ENCODE peak calls at places on chromosomes 7 and 10, in seven cellular contexts. C is body of pancreas, E is ovary, D is dorsolateral prefrontal cortex, W is heart left ventricle, L is tibial nerve, R is Panc1. G is an unnamed sample.

GRCh38 chr10:132655735-132656134 is 118.1 kb downstream of the INPP5A start:
- DNase-seq in C (no peak), E (no peak), D (no peak), W (no peak), L (no peak), R (no peak), G (no peak)

GRCh38 chr7:33310546-33310945 is 181.2 kb downstream of the BBS9 start:
- DNase-seq in C (no peak), E (no peak), D (no peak), W (no peak), L (no peak), R (no peak), G (no peak)

GRCh38 chr7:378551-379455 is 88.8 kb downstream of the FOXL3 start:
- DNase-seq in C (peak), E (peak), D (peak), W (peak), L (no peak), R (no peak), G (no peak)

GRCh38 chr7:53113424-53113823 is 78.0 kb downstream of the POM121L12 start:
- DNase-seq in C (no peak), E (no peak), D (no peak), W (no peak), L (no peak), R (no peak), G (no peak)

GRCh38 chr10:119131512-119132240 is 27.8 kb downstream of the DENND10 start:
- DNase-seq in C (no peak), E (no peak), D (no peak), W (no peak), L (no peak), R (no peak), G (no peak)

GRCh38 chr7:154698726-154699291 is 304.1 kb downstream of the PAXIP1 start:
- DNase-seq in C (no peak), E (no peak), D (no peak), W (no peak), L (no peak), R (no peak), G (no peak)

GRCh38 chr7:48053823-48054222 is 18.5 kb downstream of the C7orf57 start:
- DNase-seq in C (no peak), E (no peak), D (no peak), W (no peak), L (no peak), R (no peak), G (no peak)

GRCh38 chr7:95592570-95592969 is 3.7 kb downstream of the PDK4 start:
- DNase-seq in C (no peak), E (no peak), D (no peak), W (no peak), L (no peak), R (no peak), G (no peak)

GRCh38 chr10:92408017-92408361 is 117.0 kb downstream of the MARCHF5 start:
- DNase-seq in C (no peak), E (no peak), D (no peak), W (no peak), L (no peak), R (no peak), G (no peak)

GRCh38 chr7:101189109-101189508 is 9.0 kb upstream of the NAT16 start:
- DNase-seq in C (no peak), E (no peak), D (no peak), W (no peak), L (no peak), R (no peak), G (no peak)

GRCh38 chr10:79320785-79321493 is 26.3 kb upstream of the PPIF start:
- DNase-seq in C (no peak), E (no peak), D (no peak), W (peak), L (no peak), R (no peak), G (peak)

GRCh38 chr10:92238586-92239098 is 52.2 kb downstream of the CPEB3 start:
- DNase-seq in C (peak), E (peak), D (no peak), W (peak), L (peak), R (no peak), G (no peak)

GRCh38 chr7:155166673-155167370 is 96.7 kb downstream of the HTR5A start:
- DNase-seq in C (no peak), E (no peak), D (no peak), W (no peak), L (no peak), R (peak), G (no peak)

GRCh38 chr7:114986181-114986800 is 64.4 kb downstream of the MDFIC start:
- DNase-seq in C (no peak), E (no peak), D (no peak), W (no peak), L (no peak), R (no peak), G (no peak)

GRCh38 chr7:44173911-44174693 is 15.1 kb downstream of the GCK start:
- DNase-seq in C (no peak), E (no peak), D (no peak), W (no peak), L (no peak), R (no peak), G (no peak)

GRCh38 chr7:73976761-73977625 is 51.0 kb upstream of the ELN start:
- DNase-seq in C (no peak), E (peak), D (no peak), W (peak), L (no peak), R (no peak), G (no peak)

GRCh38 chr10:85008493-85009181 is 680.2 kb downstream of the CCSER2 start:
- DNase-seq in C (peak), E (no peak), D (no peak), W (no peak), L (no peak), R (no peak), G (no peak)

GRCh38 chr10:95308389-95309302 is 17.8 kb upstream of the PDLIM1 start:
- DNase-seq in C (peak), E (peak), D (peak), W (peak), L (peak), R (peak), G (peak)

GRCh38 chr10:22002531-22003110 is 909 bp downstream of the DNAJC1 start:
- DNase-seq in C (no peak), E (no peak), D (no peak), W (no peak), L (peak), R (no peak), G (no peak)
- TF ChIP-seq CTCF in C (no peak), E (no peak), D (no peak), W (no peak), L (no peak), R (no peak), G (no peak)

GRCh38 chr10:47299989-47300931 is at the start of gene GDF10:
- DNase-seq in C (peak), E (peak), D (peak), W (no peak), L (no peak), R (no peak), G (no peak)
- TF ChIP-seq CTCF in C (no peak), E (no peak), D (no peak), W (no peak), L (no peak), R (no peak), G (no peak)

DNA sequence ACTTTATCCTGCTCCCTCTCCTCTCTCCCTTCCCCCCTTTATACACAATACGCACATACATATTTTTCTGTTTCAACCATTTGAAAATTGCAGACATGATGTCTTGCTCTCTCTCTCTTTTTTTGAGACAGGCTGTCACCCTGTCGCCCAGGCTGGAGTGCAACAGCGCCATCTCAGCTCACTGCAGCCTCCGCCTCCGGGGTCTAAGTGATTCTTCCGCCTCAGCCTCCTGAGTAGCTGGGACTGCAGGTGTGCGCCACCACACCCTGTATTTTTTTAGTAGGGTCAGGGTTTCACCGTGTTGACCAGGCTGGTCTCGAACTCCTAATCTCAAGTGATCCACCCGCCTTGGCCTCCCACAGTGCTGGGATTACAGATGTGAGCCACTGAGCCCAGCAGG is 38.5 kb downstream of the KLHDC10 start:
- DNase-seq in C (no peak), E (no peak), D (no peak), W (no peak), L (no peak), R (no peak), G (no peak)
- TF ChIP-seq CTCF in C (no peak), E (no peak), D (no peak), W (no peak), L (no peak), R (no peak), G (no peak)

GRCh38 chr7:106057204-106057961 is 54.7 kb downstream of the SYPL1 start:
- DNase-seq in C (no peak), E (no peak), D (no peak), W (no peak), L (no peak), R (no peak), G (no peak)

GRCh38 chr7:106056513-106057203 is 55.5 kb downstream of the SYPL1 start:
- DNase-seq in C (peak), E (peak), D (peak), W (peak), L (peak), R (peak), G (peak)

GRCh38 chr7:106059556-106059955 is 52.6 kb downstream of the SYPL1 start:
- DNase-seq in C (no peak), E (no peak), D (no peak), W (no peak), L (no peak), R (no peak), G (no peak)

GRCh38 chr7:106058925-106059324 is 53.2 kb downstream of the SYPL1 start:
- DNase-seq in C (no peak), E (no peak), D (no peak), W (no peak), L (no peak), R (no peak), G (no peak)

DNA sequence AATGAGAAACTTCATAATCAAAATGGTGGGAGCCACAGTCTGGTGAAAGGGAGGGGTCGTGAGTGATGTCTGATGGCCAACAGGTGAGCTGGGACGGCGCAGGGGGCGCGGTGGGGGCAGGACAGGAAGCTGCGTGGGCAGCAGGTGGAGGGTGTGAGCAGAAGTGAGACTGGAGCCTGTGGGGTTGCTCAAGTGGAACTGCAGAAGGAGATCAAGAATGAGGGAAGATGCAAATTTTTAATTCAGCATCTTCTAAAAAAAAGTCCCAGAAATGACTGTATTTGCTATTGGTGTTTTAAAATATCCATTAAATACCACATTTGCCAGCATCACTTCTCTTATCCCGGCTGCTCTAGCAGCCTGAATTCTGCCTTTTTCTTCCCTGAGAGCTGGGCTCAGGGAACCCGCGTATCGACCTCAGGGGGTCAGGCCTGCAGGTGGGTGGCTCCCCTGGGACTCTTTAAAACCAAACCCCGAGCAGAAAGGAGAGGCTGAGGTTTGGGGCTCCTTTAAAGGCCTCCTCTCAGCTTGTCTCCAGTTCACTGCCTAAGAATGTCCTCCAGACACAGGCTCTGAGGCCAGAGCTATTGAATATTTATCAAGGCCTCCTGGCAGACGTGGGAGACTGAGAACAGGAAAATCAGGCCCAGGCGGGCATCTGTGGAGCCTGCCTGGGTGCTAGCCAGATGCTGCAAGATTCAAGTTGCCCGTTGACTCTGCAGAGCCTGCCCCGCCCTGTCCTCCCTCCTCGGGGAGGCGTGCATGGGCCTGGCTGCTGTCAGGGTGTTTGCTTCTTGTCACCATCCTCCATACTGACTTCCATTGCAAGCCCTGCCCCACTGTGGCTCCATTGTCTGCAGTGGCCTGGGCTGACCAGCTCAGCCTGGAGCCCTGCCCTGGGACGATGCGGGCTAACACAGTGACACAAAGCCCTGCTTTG is 53.9 kb downstream of the SYPL1 start:
- DNase-seq in C (peak), E (no peak), D (peak), W (no peak), L (no peak), R (no peak), G (no peak)
- TF ChIP-seq CTCF in C (no peak), E (no peak), D (no peak), W (no peak), L (no peak), R (no peak), G (no peak)

DNA sequence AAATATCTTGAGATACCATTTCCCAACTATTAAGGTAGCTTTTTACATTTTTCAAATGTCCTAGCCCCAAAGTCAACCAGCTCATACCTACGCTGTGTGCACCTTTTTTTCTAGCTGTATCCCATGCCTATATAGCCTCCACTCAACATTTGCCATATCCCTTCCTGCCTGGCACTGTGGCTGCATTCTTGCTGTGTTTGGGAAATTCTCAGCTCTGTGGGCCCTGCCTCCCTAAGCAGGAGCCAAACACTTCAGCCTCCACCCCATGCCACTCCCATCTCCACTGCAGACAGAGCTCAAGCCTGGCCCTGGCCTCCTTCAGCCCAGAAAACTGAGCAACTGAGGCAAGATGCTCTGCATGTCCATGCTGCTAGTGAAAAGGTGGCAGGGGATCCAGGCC is 141.3 kb downstream of the RAB11FIP2 start:
- DNase-seq in C (no peak), E (no peak), D (no peak), W (no peak), L (no peak), R (no peak), G (no peak)
- TF ChIP-seq CTCF in C (no peak), E (no peak), D (no peak), W (no peak), L (no peak), R (no peak), G (no peak)

GRCh38 chr10:71703577-71703976 is 16.0 kb downstream of the C10orf105 start:
- DNase-seq in C (no peak), E (no peak), D (no peak), W (no peak), L (no peak), R (no peak), G (no peak)

GRCh38 chr10:71704816-71705215 is 14.8 kb downstream of the C10orf105 start:
- DNase-seq in C (no peak), E (no peak), D (no peak), W (no peak), L (no peak), R (no peak), G (no peak)

GRCh38 chr10:71706216-71707121 is 13.1 kb downstream of the C10orf105 start:
- DNase-seq in C (no peak), E (no peak), D (no peak), W (no peak), L (no peak), R (no peak), G (no peak)

GRCh38 chr10:71707240-71707789 is 12.3 kb downstream of the C10orf105 start:
- DNase-seq in C (no peak), E (no peak), D (no peak), W (no peak), L (no peak), R (no peak), G (no peak)

GRCh38 chr10:71705582-71705981 is 14.0 kb downstream of the C10orf105 start:
- DNase-seq in C (no peak), E (no peak), D (no peak), W (no peak), L (no peak), R (no peak), G (no peak)
- TF ChIP-seq CTCF in C (no peak), E (no peak), D (no peak), W (no peak), L (no peak), R (no peak), G (no peak)

GRCh38 chr10:113139695-113140094 is 189.6 kb downstream of the TCF7L2 start:
- DNase-seq in C (no peak), E (no peak), D (no peak), W (no peak), L (no peak), R (no peak), G (no peak)
- TF ChIP-seq CTCF in C (no peak), E (no peak), D (no peak), W (no peak), L (no peak), R (peak), G (peak)

G was measured in AG09319.